ENCODE peak calls at places on chromosomes 16 and 17, in five cellular contexts. V, L, R, D and J are unnamed samples.

GRCh38 chr17:75845933-75846700 is 1.9 kb upstream of the UNC13D start:
- DNase-seq in V (no peak), L (no peak), R (no peak), D (no peak), J (no peak)

GRCh38 chr17:10792156-10792555 is 11.7 kb downstream of the TMEM238L start:
- DNase-seq in V (no peak), L (no peak), R (no peak), D (no peak), J (no peak)

GRCh38 chr17:45125509-45125908 is 6.8 kb downstream of the PLCD3 start:
- DNase-seq in V (no peak), L (no peak), R (no peak), D (no peak), J (no peak)

GRCh38 chr16:72677662-72678447 is 370.1 kb downstream of the ZFHX3 start:
- DNase-seq in V (peak), L (no peak), R (no peak), D (no peak), J (no peak)

GRCh38 chr16:2194852-2195315 is 1.5 kb downstream of the CASKIN1 start:
- DNase-seq in V (peak), L (peak), R (peak), D (no peak), J (peak)

GRCh38 chr16:2364638-2365210 is 24.2 kb upstream of the ABCA3 start:
- DNase-seq in V (no peak), L (no peak), R (no peak), D (no peak), J (no peak)

GRCh38 chr17:1620486-1620885 is 8.1 kb downstream of the SLC43A2 start:
- DNase-seq in V (no peak), L (no peak), R (no peak), D (no peak), J (no peak)

GRCh38 chr16:84607694-84608093 is 10.2 kb downstream of the COTL1 start:
- DNase-seq in V (no peak), L (peak), R (no peak), D (no peak), J (no peak)

GRCh38 chr17:19753661-19754463 is 5.8 kb upstream of the ALDH3A1 start:
- DNase-seq in V (no peak), L (no peak), R (no peak), D (no peak), J (no peak)

GRCh38 chr17:41615454-41615853 is 2.9 kb upstream of the KRT16 start:
- DNase-seq in V (no peak), L (no peak), R (no peak), D (peak), J (no peak)

GRCh38 chr16:50507397-50507796 is 40.8 kb upstream of the NKD1 start:
- DNase-seq in V (no peak), L (no peak), R (no peak), D (no peak), J (no peak)

GRCh38 chr16:75957870-75958269 is 231.6 kb upstream of the CPHXL start:
- DNase-seq in V (no peak), L (no peak), R (no peak), D (no peak), J (no peak)

GRCh38 chr17:43003542-43004172 is 2.9 kb upstream of the IFI35 start:
- DNase-seq in V (peak), L (no peak), R (no peak), D (no peak), J (no peak)

GRCh38 chr17:61474235-61474927 is 22.2 kb downstream of the TBX4 start:
- DNase-seq in V (no peak), L (no peak), R (no peak), D (no peak), J (no peak)

GRCh38 chr17:75877752-75878173 is 618 bp downstream of the TRIM47 start:
- DNase-seq in V (peak), L (no peak), R (no peak), D (no peak), J (peak)

GRCh38 chr16:64391009-64391663 is 730.7 kb downstream of the CDH11 start:
- DNase-seq in V (peak), L (no peak), R (no peak), D (no peak), J (no peak)

GRCh38 chr16:22008215-22009142 is 568 bp downstream of the MOSMO start:
- DNase-seq in V (no peak), L (no peak), R (no peak), D (no peak), J (peak)

GRCh38 chr17:5355416-5356129 is 63.9 kb downstream of the NUP88 start:
- DNase-seq in V (peak), L (no peak), R (no peak), D (no peak), J (no peak)

GRCh38 chr17:29071303-29071702 is 28.4 kb downstream of the PIPOX start:
- DNase-seq in V (no peak), L (no peak), R (no peak), D (no peak), J (no peak)

GRCh38 chr17:29068828-29069227 is 25.9 kb downstream of the PIPOX start:
- DNase-seq in V (no peak), L (no peak), R (no peak), D (no peak), J (no peak)

GRCh38 chr17:29069526-29070041 is 26.6 kb downstream of the PIPOX start:
- DNase-seq in V (no peak), L (peak), R (no peak), D (no peak), J (peak)

GRCh38 chr17:29070795-29071194 is 27.9 kb downstream of the PIPOX start:
- DNase-seq in V (no peak), L (no peak), R (no peak), D (no peak), J (no peak)

DNA sequence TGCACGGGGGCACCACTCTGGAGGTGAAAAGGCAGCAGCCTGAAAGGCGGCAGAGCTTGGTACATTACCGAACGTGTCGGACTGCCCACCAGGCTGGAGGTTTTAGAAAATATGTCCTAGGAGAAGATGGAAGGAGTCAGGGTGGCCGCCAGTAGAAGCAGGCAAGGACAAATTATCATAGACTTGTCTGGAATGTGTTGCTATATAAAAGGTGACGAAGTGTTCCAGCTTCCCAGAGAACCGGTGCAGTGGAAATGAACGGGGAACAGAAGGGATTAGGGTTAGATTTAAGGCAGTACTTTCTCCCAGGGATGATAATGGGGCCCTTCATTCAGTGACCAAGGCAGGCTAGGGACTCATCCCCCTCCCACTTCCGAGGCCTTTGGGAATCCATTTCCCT is 27.4 kb downstream of the PIPOX start:
- DNase-seq in V (no peak), L (no peak), R (no peak), D (no peak), J (no peak)
- TF ChIP-seq ATF2 in V (no peak), L (no peak), R (no peak), D (no peak), J (no peak)

DNA sequence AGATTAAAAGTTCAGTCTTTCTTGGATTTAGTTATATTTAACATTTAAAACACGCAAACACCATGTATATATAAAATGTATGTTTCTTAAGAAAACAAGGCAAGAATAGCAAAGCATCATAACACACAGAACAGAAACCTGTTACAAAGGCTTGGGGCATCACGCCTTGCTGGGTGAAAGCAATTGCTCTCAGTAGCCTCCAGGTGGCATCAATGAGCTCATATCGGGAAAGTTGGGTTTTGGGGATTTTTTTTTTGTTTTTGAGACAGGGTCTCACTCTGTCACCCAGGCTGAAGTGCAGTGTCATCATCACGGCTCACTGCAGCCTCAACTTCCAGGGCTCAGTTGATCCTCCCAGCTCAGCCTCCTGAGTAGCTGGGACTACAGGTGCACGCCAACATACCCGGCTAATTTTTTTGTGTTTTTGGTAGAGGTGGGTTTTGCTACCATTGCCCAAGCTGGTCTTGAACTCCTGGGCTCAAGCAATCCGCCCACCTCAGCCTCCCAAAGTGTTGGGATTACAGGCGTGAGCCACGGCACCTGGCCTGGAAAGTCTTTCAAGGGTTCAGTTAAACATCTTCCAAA is 56.9 kb downstream of the CYB5D2 start:
- DNase-seq in V (peak), L (peak), R (no peak), D (no peak), J (peak)
- TF ChIP-seq ATF2 in V (no peak), L (no peak), R (no peak), D (no peak), J (no peak)

GRCh38 chr17:81831563-81831956 is 1.5 kb downstream of the MCRIP1 start:
- DNase-seq in V (no peak), L (no peak), R (no peak), D (no peak), J (no peak)
- TF ChIP-seq ATF2 in V (peak), L (no peak), R (no peak), D (no peak), J (no peak)

GRCh38 chr17:78572277-78573205 is 4.7 kb downstream of the DNAH17 start:
- DNase-seq in V (no peak), L (no peak), R (no peak), D (no peak), J (peak)
- TF ChIP-seq ATF2 in V (no peak), L (no peak), R (no peak), D (no peak), J (no peak)

GRCh38 chr16:58713742-58714141 is 20.4 kb downstream of the GOT2 start:
- DNase-seq in V (no peak), L (no peak), R (no peak), D (no peak), J (no peak)

DNA sequence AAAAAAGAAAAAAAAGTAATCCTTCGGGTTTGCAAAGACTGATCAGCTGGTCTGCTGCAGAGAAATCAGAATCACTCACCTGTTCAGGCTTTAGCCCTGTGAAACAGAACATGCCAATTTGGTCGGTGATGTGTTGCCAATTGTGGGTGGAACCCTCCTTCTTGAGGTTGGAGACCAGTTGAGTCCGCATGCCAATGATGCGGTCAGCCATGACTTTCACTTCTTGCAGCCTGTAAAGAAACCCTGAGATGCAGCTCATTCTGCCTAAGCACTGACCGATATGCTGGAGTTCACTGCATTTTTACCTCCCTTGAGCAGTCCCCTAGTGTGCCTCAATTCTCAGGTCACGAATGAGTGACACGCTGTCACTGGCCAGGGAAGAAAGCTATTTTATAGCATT is 24.8 kb upstream of the SLC38A7 start:
- DNase-seq in V (no peak), L (no peak), R (no peak), D (no peak), J (no peak)
- TF ChIP-seq ATF2 in V (no peak), L (no peak), R (no peak), D (no peak), J (no peak)

GRCh38 chr16:12546918-12547607 is 256.6 kb downstream of the CPPED1 start:
- DNase-seq in V (no peak), L (no peak), R (peak), D (no peak), J (no peak)

GRCh38 chr16:12551530-12551929 is 252.2 kb downstream of the CPPED1 start:
- DNase-seq in V (no peak), L (no peak), R (no peak), D (no peak), J (no peak)

GRCh38 chr16:12545792-12546342 is 257.8 kb downstream of the CPPED1 start:
- DNase-seq in V (no peak), L (no peak), R (peak), D (no peak), J (no peak)

GRCh38 chr16:12547608-12547922 is 256.1 kb downstream of the CPPED1 start:
- DNase-seq in V (no peak), L (no peak), R (no peak), D (no peak), J (no peak)

GRCh38 chr16:12548270-12548983 is 255.3 kb downstream of the CPPED1 start:
- DNase-seq in V (no peak), L (no peak), R (peak), D (no peak), J (no peak)
- TF ChIP-seq ATF2 in V (no peak), L (no peak), R (no peak), D (no peak), J (no peak)

GRCh38 chr17:78144146-78144719 is 2.0 kb upstream of the C17orf99 start:
- DNase-seq in V (no peak), L (peak), R (no peak), D (no peak), J (no peak)

GRCh38 chr17:78143214-78144145 is 2.7 kb upstream of the C17orf99 start:
- DNase-seq in V (no peak), L (no peak), R (no peak), D (no peak), J (no peak)

GRCh38 chr17:78140169-78141051 is 5.8 kb upstream of the C17orf99 start:
- DNase-seq in V (peak), L (peak), R (peak), D (peak), J (peak)

GRCh38 chr17:78142113-78142861 is 3.9 kb upstream of the C17orf99 start:
- DNase-seq in V (peak), L (no peak), R (no peak), D (no peak), J (no peak)

DNA sequence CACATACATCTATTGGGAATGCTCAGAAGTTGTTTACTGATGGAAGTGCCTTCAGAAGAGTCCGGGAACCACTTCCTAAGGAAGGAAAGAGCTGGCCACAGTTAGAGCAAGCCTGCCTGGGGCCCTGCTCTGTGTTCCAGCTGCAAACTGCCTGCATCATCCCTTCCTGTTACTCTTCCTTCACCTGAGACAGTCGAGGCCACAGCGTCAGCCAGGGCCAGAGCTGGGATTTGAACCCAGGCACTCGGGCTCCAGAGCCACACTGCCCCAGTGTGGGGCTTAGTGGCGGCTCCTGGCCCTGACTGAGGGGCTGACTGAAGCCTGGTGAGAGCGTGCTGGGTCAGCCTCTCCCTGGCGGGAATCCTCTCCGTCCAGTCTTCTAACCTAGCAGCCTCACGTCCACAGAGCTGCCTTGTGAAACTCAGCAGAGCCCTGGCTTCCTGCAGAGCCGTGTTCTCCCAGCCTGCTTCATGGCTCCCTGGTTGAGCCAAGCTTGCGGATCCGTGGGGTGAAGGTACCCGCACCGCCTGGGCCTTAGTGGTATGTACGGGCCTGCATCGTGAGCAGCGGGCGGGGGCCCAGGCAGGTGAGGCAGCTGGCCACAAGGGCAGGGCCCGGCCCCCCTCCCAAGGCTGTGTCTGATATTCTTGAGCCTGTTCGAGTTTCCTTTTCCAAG is 4.6 kb upstream of the C17orf99 start:
- DNase-seq in V (no peak), L (no peak), R (no peak), D (no peak), J (no peak)
- TF ChIP-seq ATF2 in V (no peak), L (no peak), R (no peak), D (no peak), J (no peak)

DNA sequence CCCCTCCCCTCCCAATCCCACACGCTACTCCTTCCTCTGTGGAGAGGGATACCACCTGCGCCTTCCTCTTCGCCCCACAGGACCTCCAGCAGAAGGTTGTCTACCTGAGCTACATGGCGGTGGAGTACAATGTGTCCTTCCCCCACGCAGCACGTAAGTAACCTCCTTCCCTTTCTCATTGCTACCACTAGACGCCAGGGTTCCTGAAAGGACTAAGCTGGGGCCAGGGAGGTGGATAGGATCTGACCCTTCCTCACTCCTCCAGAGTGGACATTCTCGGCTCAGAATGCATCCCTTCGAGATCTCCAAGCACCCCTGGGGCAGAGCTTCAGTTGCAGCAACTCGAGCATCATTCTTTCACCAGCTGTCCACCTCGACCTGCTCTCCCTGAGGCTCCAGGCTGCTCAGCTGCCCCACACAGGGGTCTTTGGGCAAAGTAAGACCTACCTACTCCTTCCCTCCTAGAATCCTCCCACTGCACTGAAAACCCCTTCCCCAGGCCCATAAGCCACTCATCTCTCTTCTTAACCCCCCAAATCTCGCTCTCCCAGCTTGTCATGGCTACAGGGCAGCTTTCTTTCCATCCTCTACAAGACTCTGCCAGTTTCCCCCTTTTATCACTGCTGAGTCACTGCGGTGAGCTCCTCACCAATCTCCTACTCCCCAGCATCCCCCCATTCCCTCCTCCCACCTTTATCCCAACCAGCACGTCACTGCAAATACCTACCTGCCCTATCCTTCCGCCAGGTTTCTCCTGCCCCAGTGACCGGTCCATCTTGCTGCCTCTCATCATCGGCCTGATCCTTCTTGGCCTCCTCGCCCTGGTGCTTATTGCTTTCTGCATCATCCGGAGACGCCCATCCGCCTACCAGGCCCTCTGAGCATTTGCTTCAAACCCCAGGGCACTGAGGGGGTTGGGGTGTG is 1.5 kb downstream of the CD68 start:
- DNase-seq in V (no peak), L (no peak), R (no peak), D (no peak), J (no peak)
- TF ChIP-seq ATF2 in V (no peak), L (no peak), R (no peak), D (no peak), J (no peak)

GRCh38 chr17:52105601-52106000 is 52.9 kb downstream of the CA10 start:
- DNase-seq in V (no peak), L (no peak), R (no peak), D (no peak), J (no peak)
- TF ChIP-seq ATF2 in V (no peak), L (no peak), R (no peak), D (no peak), J (no peak)